ENCODE peak calls at places on chromosome X, in six cellular contexts. C, R, N, E, Z and X are unnamed samples.
A peak's percentile ranks its signal among the peaks of the same experiment; 100 is the strongest.

GRCh38 chrX:150012647-150013046 is 74.4 kb upstream of the EOLA2 start:
- DNase-seq in C (no peak), R (no peak), N (no peak), E (no peak), Z (no peak), X (no peak)

GRCh38 chrX:72685810-72686465 is 28.2 kb downstream of the PHKA1 start:
- DNase-seq in C (no peak), R (no peak), N (no peak), E (no peak), Z (no peak), X (no peak)

GRCh38 chrX:153726286-153727107 is 1.8 kb downstream of the ABCD1 start:
- DNase-seq in C (peak; percentile 56), R (peak; percentile 38), N (peak; percentile 82), E (no peak), Z (peak; percentile 66), X (peak; percentile 75)

GRCh38 chrX:115499112-115499805 is 61.7 kb upstream of the PLS3 start:
- DNase-seq in C (no peak), R (no peak), N (no peak), E (no peak), Z (no peak), X (no peak)

GRCh38 chrX:7318246-7318645 is 170.3 kb upstream of the PUDP start:
- DNase-seq in C (no peak), R (no peak), N (no peak), E (no peak), Z (no peak), X (no peak)

GRCh38 chrX:10230222-10230621 is 73.4 kb downstream of the CLCN4 start:
- DNase-seq in C (no peak), R (no peak), N (no peak), E (no peak), Z (no peak), X (no peak)

GRCh38 chrX:119475389-119476101 is 7.3 kb downstream of the SLC25A5 start:
- DNase-seq in C (no peak), R (no peak), N (no peak), E (no peak), Z (no peak), X (no peak)

GRCh38 chrX:119189586-119189985 is 46.5 kb upstream of the PGRMC1 start:
- DNase-seq in C (no peak), R (no peak), N (no peak), E (no peak), Z (no peak), X (no peak)

GRCh38 chrX:139020793-139021192 is 309.3 kb upstream of the FGF13 start:
- DNase-seq in C (no peak), R (no peak), N (no peak), E (no peak), Z (no peak), X (no peak)

GRCh38 chrX:142994988-142995387 is 30.7 kb upstream of the SPANXN4 start:
- DNase-seq in C (no peak), R (no peak), N (no peak), E (no peak), Z (no peak), X (no peak)

GRCh38 chrX:40279762-40280161 is 182.0 kb upstream of the BCOR start:
- DNase-seq in C (no peak), R (no peak), N (no peak), E (no peak), Z (no peak), X (no peak)

GRCh38 chrX:44585866-44586265 is 43.2 kb upstream of the FUNDC1 start:
- DNase-seq in C (no peak), R (no peak), N (no peak), E (no peak), Z (no peak), X (no peak)

GRCh38 chrX:154432210-154432609 is 3.7 kb downstream of the ATP6AP1 start:
- DNase-seq in C (no peak), R (no peak), N (no peak), E (no peak), Z (no peak), X (no peak)

GRCh38 chrX:112163916-112164315 is 81.3 kb upstream of the TRPC5 start:
- DNase-seq in C (no peak), R (no peak), N (no peak), E (no peak), Z (no peak), X (no peak)

GRCh38 chrX:122113376-122113775 is 1066.0 kb downstream of the GLUD2 start:
- DNase-seq in C (no peak), R (no peak), N (peak; percentile 11), E (no peak), Z (no peak), X (no peak)

GRCh38 chrX:65587616-65588526 is 53.3 kb upstream of the LAS1L start:
- DNase-seq in C (peak; percentile 38), R (no peak), N (no peak), E (no peak), Z (peak; percentile 63), X (no peak)

GRCh38 chrX:137352101-137352660 is 213.7 kb upstream of the ZIC3 start:
- DNase-seq in C (no peak), R (no peak), N (peak; percentile 10), E (no peak), Z (peak; percentile 11), X (no peak)

GRCh38 chrX:39519566-39520301 is 578.0 kb downstream of the BCOR start:
- DNase-seq in C (no peak), R (no peak), N (no peak), E (no peak), Z (peak; percentile 22), X (no peak)

GRCh38 chrX:124086411-124086810 is 124.9 kb downstream of the STAG2 start:
- DNase-seq in C (no peak), R (no peak), N (no peak), E (no peak), Z (no peak), X (no peak)

GRCh38 chrX:36930491-36930890 is 77.7 kb upstream of the FAM47C start:
- DNase-seq in C (no peak), R (no peak), N (no peak), E (no peak), Z (no peak), X (no peak)
- TF ChIP-seq JUN in C (no peak), R (no peak), N (no peak), E (no peak), Z (no peak), X (no peak)

DNA sequence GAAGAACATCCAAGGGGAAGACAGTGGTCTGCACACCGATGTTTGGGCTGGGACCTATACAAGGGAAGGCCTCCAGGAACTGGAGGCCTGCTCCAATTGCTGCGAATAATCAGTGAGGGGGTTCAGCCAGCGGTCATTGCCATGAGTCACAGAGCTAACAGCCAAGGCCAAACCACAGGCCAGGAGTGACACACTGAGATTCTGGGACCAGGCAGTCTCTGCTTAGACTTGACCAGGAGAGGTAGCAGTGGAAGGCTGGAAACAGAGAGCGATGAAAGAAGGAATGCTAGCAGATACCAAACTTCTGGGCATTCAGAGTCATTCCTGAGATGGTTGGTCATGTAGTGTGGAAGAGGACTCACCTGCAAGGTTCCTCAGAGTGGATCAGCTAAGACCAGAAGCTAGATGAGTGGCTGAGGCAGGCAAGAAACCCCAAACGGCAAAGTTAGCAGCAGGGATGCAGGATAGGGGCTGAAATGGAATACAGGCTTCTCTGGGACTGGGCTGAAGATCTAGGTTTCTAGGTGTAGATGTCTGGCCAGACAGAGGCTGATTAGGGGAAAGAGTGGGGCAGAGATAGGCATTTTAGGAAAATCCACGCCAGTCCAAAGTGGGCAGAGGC is 54.7 kb downstream of the CNGA2 start:
- DNase-seq in C (peak; percentile 39), R (no peak), N (no peak), E (peak; percentile 17), Z (no peak), X (no peak)
- TF ChIP-seq JUN in C (no peak), R (no peak), N (no peak), E (no peak), Z (no peak), X (no peak)

DNA sequence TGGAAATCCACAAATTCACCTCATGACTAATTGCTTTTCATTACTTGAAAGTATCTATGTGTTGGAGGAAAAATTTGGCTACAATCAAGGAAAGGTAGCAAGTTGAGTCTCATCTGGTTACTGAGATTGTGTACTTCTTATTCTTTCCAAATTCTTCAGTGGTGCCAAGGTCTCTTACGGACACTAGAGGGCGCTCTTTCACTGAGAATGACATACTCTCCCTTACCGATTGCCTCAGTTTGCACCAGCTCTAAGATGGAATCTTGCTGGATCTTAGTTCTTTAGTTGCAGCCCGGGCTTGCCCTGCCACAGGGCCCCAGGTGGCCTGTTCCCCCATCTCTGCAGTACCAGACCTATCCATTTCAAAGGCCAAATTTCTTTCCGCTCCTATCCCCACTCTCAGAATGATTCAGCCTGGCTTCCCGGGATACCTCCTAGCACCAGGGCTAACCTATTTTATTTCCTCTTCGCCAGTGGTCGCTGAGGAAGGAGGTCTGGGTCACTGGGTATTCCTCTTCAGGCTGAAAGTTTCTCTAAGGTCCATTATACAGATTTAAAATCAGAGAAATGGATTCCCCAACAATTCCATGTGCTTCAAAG is 24.6 kb upstream of the GPR50 start:
- DNase-seq in C (peak; percentile 40), R (no peak), N (peak; percentile 10), E (peak; percentile 29), Z (peak; percentile 45), X (peak; percentile 14)
- TF ChIP-seq JUN in C (no peak), R (no peak), N (no peak), E (no peak), Z (no peak), X (no peak)

DNA sequence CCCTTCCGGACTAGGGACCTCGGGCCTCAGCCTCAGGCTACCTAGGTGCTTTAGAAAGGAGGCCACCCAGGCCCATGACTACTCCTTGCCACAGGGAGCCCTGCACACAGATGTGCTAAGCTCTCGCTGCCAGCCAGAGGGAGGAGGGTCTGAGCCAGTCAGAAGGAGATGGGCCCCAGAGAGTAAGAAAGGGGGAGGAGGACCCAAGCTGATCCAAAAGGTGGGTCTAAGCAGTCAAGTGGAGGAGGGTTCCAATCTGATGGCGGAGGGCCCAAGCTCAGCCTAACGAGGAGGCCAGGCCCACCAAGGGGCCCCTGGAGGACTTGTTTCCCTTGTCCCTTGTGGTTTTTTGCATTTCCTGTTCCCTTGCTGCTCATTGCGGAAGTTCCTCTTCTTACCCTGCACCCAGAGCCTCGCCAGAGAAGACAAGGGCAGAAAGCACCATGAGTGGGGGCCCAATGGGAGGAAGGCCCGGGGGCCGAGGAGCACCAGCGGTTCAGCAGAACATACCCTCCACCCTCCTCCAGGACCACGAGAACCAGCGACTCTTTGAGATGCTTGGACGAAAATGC is at the start of gene WAS:
- DNase-seq in C (no peak), R (no peak), N (no peak), E (no peak), Z (no peak), X (no peak)
- TF ChIP-seq JUN in C (no peak), R (no peak), N (no peak), E (no peak), Z (no peak), X (no peak)

DNA sequence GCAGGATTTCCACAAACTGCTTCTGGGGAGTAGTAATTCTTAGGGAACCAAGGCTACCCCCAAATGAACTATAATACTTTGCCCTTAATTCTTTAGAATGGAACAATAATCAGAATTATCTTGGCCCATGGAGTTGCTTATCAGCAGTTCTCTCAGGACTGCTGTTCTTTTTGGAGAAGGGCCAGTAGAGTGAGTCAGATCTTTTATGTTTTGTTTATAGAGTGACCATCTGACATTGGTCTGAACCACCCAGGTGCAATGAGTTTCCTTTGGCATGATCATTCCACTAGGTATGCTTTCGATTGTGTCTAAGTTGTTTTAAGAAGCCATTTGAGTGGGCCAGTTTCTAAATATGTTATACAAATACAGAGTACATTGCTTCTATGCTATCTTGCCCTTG is 31.8 kb downstream of the PRRG1 start:
- DNase-seq in C (peak; percentile 91), R (no peak), N (no peak), E (peak; percentile 2), Z (no peak), X (peak; percentile 25)
- TF ChIP-seq JUN in C (peak; percentile 72), R (no peak), N (no peak), E (no peak), Z (no peak), X (no peak)